ENCODE peak calls at places on chromosomes 1 and 21, in ten cellular contexts. One of them, this sample, is unnamed.
A peak's percentile ranks its signal among the peaks of the same experiment; 100 is the strongest.

GRCh38 chr1:112722601-112723510 is 7.7 kb upstream of the PPM1J start:
- DNase-seq in CD4-positive, alpha-beta memory T cell: no peak
- DNase-seq in thoracic aorta: no peak
- DNase-seq in CD8-positive, alpha-beta memory T cell: no peak
- DNase-seq in upper lobe of right lung: no peak
- DNase-seq in mammary epithelial cell: no peak
- DNase-seq in cardiac muscle cell: peak; percentile 65
- DNase-seq in tibial nerve: no peak
- DNase-seq in DND-41: no peak
- DNase-seq in HL-60: peak; percentile 74
- DNase-seq in this sample: no peak

GRCh38 chr1:184260382-184260781 is 126.4 kb upstream of the C1orf21 start:
- DNase-seq in CD4-positive, alpha-beta memory T cell: no peak
- DNase-seq in thoracic aorta: no peak
- DNase-seq in CD8-positive, alpha-beta memory T cell: no peak
- DNase-seq in upper lobe of right lung: no peak
- DNase-seq in mammary epithelial cell: peak; percentile 55
- DNase-seq in cardiac muscle cell: peak; percentile 78
- DNase-seq in tibial nerve: no peak
- DNase-seq in DND-41: no peak
- DNase-seq in HL-60: no peak
- DNase-seq in this sample: no peak

GRCh38 chr1:43933386-43934278 is at the start of gene ARTN:
- DNase-seq in CD4-positive, alpha-beta memory T cell: no peak
- DNase-seq in thoracic aorta: no peak
- DNase-seq in CD8-positive, alpha-beta memory T cell: no peak
- DNase-seq in upper lobe of right lung: peak; percentile 75
- DNase-seq in mammary epithelial cell: peak; percentile 68
- DNase-seq in cardiac muscle cell: no peak
- DNase-seq in tibial nerve: no peak
- DNase-seq in DND-41: no peak
- DNase-seq in HL-60: no peak
- DNase-seq in this sample: no peak

GRCh38 chr1:224116131-224116530 is 2.2 kb downstream of the FBXO28 start:
- DNase-seq in CD4-positive, alpha-beta memory T cell: peak; percentile 58
- DNase-seq in thoracic aorta: no peak
- DNase-seq in CD8-positive, alpha-beta memory T cell: no peak
- DNase-seq in upper lobe of right lung: no peak
- DNase-seq in mammary epithelial cell: peak; percentile 55
- DNase-seq in cardiac muscle cell: peak; percentile 67
- DNase-seq in tibial nerve: no peak
- DNase-seq in DND-41: no peak
- DNase-seq in HL-60: peak; percentile 10
- DNase-seq in this sample: no peak

GRCh38 chr1:169513208-169513607 is 27.5 kb upstream of the SLC19A2 start:
- DNase-seq in CD4-positive, alpha-beta memory T cell: no peak
- DNase-seq in thoracic aorta: no peak
- DNase-seq in CD8-positive, alpha-beta memory T cell: no peak
- DNase-seq in upper lobe of right lung: no peak
- DNase-seq in mammary epithelial cell: no peak
- DNase-seq in cardiac muscle cell: peak; percentile 76
- DNase-seq in tibial nerve: no peak
- DNase-seq in DND-41: no peak
- DNase-seq in HL-60: peak; percentile 84
- DNase-seq in this sample: no peak

GRCh38 chr1:243956448-243956847 is 94.6 kb upstream of the ZBTB18 start:
- DNase-seq in CD4-positive, alpha-beta memory T cell: no peak
- DNase-seq in thoracic aorta: no peak
- DNase-seq in CD8-positive, alpha-beta memory T cell: no peak
- DNase-seq in upper lobe of right lung: no peak
- DNase-seq in mammary epithelial cell: no peak
- DNase-seq in cardiac muscle cell: no peak
- DNase-seq in tibial nerve: no peak
- DNase-seq in DND-41: no peak
- DNase-seq in HL-60: no peak
- DNase-seq in this sample: no peak

GRCh38 chr1:12159826-12160225 is 7.0 kb upstream of the TNFRSF1B start:
- DNase-seq in CD4-positive, alpha-beta memory T cell: peak; percentile 47
- DNase-seq in thoracic aorta: no peak
- DNase-seq in CD8-positive, alpha-beta memory T cell: peak; percentile 69
- DNase-seq in upper lobe of right lung: no peak
- DNase-seq in mammary epithelial cell: peak; percentile 20
- DNase-seq in cardiac muscle cell: no peak
- DNase-seq in tibial nerve: no peak
- DNase-seq in DND-41: no peak
- DNase-seq in HL-60: no peak
- DNase-seq in this sample: no peak

GRCh38 chr1:153485880-153486279 is 25.4 kb upstream of the S100A7 start:
- DNase-seq in CD4-positive, alpha-beta memory T cell: no peak
- DNase-seq in thoracic aorta: no peak
- DNase-seq in CD8-positive, alpha-beta memory T cell: no peak
- DNase-seq in upper lobe of right lung: no peak
- DNase-seq in mammary epithelial cell: peak; percentile 55
- DNase-seq in cardiac muscle cell: peak; percentile 38
- DNase-seq in tibial nerve: no peak
- DNase-seq in DND-41: no peak
- DNase-seq in HL-60: no peak
- DNase-seq in this sample: no peak

GRCh38 chr1:24316659-24317058 is 2.5 kb upstream of the GRHL3 start:
- DNase-seq in CD4-positive, alpha-beta memory T cell: no peak
- DNase-seq in thoracic aorta: no peak
- DNase-seq in CD8-positive, alpha-beta memory T cell: no peak
- DNase-seq in upper lobe of right lung: no peak
- DNase-seq in mammary epithelial cell: no peak
- DNase-seq in cardiac muscle cell: no peak
- DNase-seq in tibial nerve: no peak
- DNase-seq in DND-41: no peak
- DNase-seq in HL-60: peak; percentile 30
- DNase-seq in this sample: no peak
- H3K27ac ChIP-seq in CD4-positive, alpha-beta memory T cell: no peak overlapping the region
- H3K27ac ChIP-seq in thoracic aorta: no peak overlapping the region
- H3K27ac ChIP-seq in CD8-positive, alpha-beta memory T cell: no peak overlapping the region
- H3K27ac ChIP-seq in upper lobe of right lung: no peak overlapping the region
- H3K27ac ChIP-seq in mammary epithelial cell: peak overlapping the region; percentile 91
- H3K27ac ChIP-seq in cardiac muscle cell: no peak overlapping the region
- H3K27ac ChIP-seq in tibial nerve: no peak overlapping the region
- H3K27ac ChIP-seq in DND-41: no peak overlapping the region
- H3K27ac ChIP-seq in HL-60: no peak overlapping the region
- H3K27ac ChIP-seq in this sample: no peak overlapping the region

GRCh38 chr1:21326861-21327344 is 36.6 kb upstream of the ECE1 start:
- DNase-seq in CD4-positive, alpha-beta memory T cell: no peak
- DNase-seq in thoracic aorta: no peak
- DNase-seq in CD8-positive, alpha-beta memory T cell: no peak
- DNase-seq in upper lobe of right lung: no peak
- DNase-seq in mammary epithelial cell: no peak
- DNase-seq in cardiac muscle cell: no peak
- DNase-seq in tibial nerve: no peak
- DNase-seq in DND-41: no peak
- DNase-seq in HL-60: no peak
- DNase-seq in this sample: no peak

GRCh38 chr1:21327566-21328323 is 37.5 kb upstream of the ECE1 start:
- DNase-seq in CD4-positive, alpha-beta memory T cell: no peak
- DNase-seq in thoracic aorta: no peak
- DNase-seq in CD8-positive, alpha-beta memory T cell: no peak
- DNase-seq in upper lobe of right lung: no peak
- DNase-seq in mammary epithelial cell: no peak
- DNase-seq in cardiac muscle cell: no peak
- DNase-seq in tibial nerve: no peak
- DNase-seq in DND-41: no peak
- DNase-seq in HL-60: no peak
- DNase-seq in this sample: no peak

GRCh38 chr1:21331752-21332480 is 41.7 kb upstream of the ECE1 start:
- DNase-seq in CD4-positive, alpha-beta memory T cell: no peak
- DNase-seq in thoracic aorta: no peak
- DNase-seq in CD8-positive, alpha-beta memory T cell: no peak
- DNase-seq in upper lobe of right lung: no peak
- DNase-seq in mammary epithelial cell: no peak
- DNase-seq in cardiac muscle cell: no peak
- DNase-seq in tibial nerve: no peak
- DNase-seq in DND-41: no peak
- DNase-seq in HL-60: peak; percentile 69
- DNase-seq in this sample: no peak

GRCh38 chr1:21325731-21326387 is 35.6 kb upstream of the ECE1 start:
- DNase-seq in CD4-positive, alpha-beta memory T cell: no peak
- DNase-seq in thoracic aorta: no peak
- DNase-seq in CD8-positive, alpha-beta memory T cell: no peak
- DNase-seq in upper lobe of right lung: no peak
- DNase-seq in mammary epithelial cell: no peak
- DNase-seq in cardiac muscle cell: no peak
- DNase-seq in tibial nerve: no peak
- DNase-seq in DND-41: no peak
- DNase-seq in HL-60: no peak
- DNase-seq in this sample: no peak

DNA sequence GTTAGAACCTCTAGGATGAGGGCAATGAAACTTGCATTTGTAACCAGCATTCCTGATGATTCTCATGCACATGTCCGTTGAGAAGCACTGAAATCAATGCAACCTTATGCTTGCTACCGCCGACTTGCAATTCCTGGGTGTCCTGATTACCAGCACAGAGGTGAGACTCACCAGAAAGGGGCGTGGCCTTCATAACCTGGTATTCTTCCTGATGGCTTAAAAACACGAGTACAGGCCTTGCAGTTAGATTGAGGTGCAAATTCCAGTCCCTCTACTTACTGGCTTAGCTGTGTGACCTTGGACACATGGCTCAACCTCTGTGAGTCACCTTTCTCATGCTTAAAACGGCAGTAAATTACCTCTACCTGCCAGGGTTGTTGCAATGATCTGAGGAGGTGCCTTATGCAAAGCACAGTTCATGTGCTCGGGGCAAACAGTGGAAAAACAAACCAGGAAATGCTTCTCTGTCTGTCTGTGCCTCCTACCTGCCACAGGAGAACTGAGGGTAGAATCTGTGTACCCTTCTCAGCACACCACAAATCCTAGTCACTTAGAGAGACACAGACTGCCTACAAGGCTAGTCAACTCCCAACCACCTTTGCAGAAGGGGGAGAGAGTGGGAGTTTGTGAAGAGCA is 39.1 kb upstream of the ECE1 start:
- DNase-seq in CD4-positive, alpha-beta memory T cell: peak; percentile 55
- DNase-seq in thoracic aorta: no peak
- DNase-seq in CD8-positive, alpha-beta memory T cell: no peak
- DNase-seq in upper lobe of right lung: no peak
- DNase-seq in mammary epithelial cell: peak; percentile 80
- DNase-seq in cardiac muscle cell: no peak
- DNase-seq in tibial nerve: no peak
- DNase-seq in DND-41: no peak
- DNase-seq in HL-60: no peak
- DNase-seq in this sample: no peak
- H3K27ac ChIP-seq in CD4-positive, alpha-beta memory T cell: peak overlapping the region; percentile 7
- H3K27ac ChIP-seq in thoracic aorta: no peak overlapping the region
- H3K27ac ChIP-seq in CD8-positive, alpha-beta memory T cell: no peak overlapping the region
- H3K27ac ChIP-seq in upper lobe of right lung: no peak overlapping the region
- H3K27ac ChIP-seq in mammary epithelial cell: no peak overlapping the region
- H3K27ac ChIP-seq in cardiac muscle cell: peak overlapping the region; percentile 55
- H3K27ac ChIP-seq in tibial nerve: peak overlapping the region; percentile 3
- H3K27ac ChIP-seq in DND-41: no peak overlapping the region
- H3K27ac ChIP-seq in HL-60: no peak overlapping the region
- H3K27ac ChIP-seq in this sample: no peak overlapping the region

DNA sequence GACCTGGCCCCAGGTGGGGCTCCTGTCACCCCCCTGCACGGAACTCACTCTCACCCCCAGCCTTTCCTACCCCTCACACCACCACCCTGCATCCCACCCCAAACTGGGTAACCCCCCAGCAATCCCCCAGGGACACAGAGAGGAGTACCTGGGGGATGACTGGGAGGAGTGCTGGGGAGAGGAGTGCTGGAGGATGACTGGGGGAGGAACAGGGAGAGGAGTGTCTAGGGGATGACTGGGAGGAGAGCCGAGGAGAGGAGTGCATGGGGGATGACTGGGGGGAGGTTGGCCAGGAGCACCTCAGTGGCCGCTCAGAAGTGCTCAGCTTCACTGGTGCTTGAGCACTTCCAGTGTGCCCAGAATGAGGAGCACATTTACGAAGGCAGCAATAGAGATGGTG is 59.1 kb downstream of the SIK1 start:
- DNase-seq in CD4-positive, alpha-beta memory T cell: no peak
- DNase-seq in thoracic aorta: no peak
- DNase-seq in CD8-positive, alpha-beta memory T cell: no peak
- DNase-seq in upper lobe of right lung: no peak
- DNase-seq in mammary epithelial cell: no peak
- DNase-seq in cardiac muscle cell: no peak
- DNase-seq in tibial nerve: no peak
- DNase-seq in DND-41: no peak
- DNase-seq in HL-60: no peak
- DNase-seq in this sample: no peak
- H3K27ac ChIP-seq in CD4-positive, alpha-beta memory T cell: no peak overlapping the region
- H3K27ac ChIP-seq in thoracic aorta: no peak overlapping the region
- H3K27ac ChIP-seq in CD8-positive, alpha-beta memory T cell: no peak overlapping the region
- H3K27ac ChIP-seq in upper lobe of right lung: no peak overlapping the region
- H3K27ac ChIP-seq in mammary epithelial cell: no peak overlapping the region
- H3K27ac ChIP-seq in cardiac muscle cell: no peak overlapping the region
- H3K27ac ChIP-seq in tibial nerve: no peak overlapping the region
- H3K27ac ChIP-seq in DND-41: no peak overlapping the region
- H3K27ac ChIP-seq in HL-60: no peak overlapping the region
- H3K27ac ChIP-seq in this sample: no peak overlapping the region

GRCh38 chr1:26170472-26170821 is 739 bp downstream of the ZNF593 start:
- DNase-seq in CD4-positive, alpha-beta memory T cell: no peak
- DNase-seq in thoracic aorta: no peak
- DNase-seq in CD8-positive, alpha-beta memory T cell: no peak
- DNase-seq in upper lobe of right lung: no peak
- DNase-seq in mammary epithelial cell: no peak
- DNase-seq in cardiac muscle cell: no peak
- DNase-seq in tibial nerve: no peak
- DNase-seq in DND-41: no peak
- DNase-seq in HL-60: no peak
- DNase-seq in this sample: no peak

GRCh38 chr1:26171084-26172072 is at the start of gene ZNF593OS:
- DNase-seq in CD4-positive, alpha-beta memory T cell: no peak
- DNase-seq in thoracic aorta: no peak
- DNase-seq in CD8-positive, alpha-beta memory T cell: no peak
- DNase-seq in upper lobe of right lung: no peak
- DNase-seq in mammary epithelial cell: no peak
- DNase-seq in cardiac muscle cell: no peak
- DNase-seq in tibial nerve: no peak
- DNase-seq in DND-41: no peak
- DNase-seq in HL-60: no peak
- DNase-seq in this sample: no peak

GRCh38 chr1:26168410-26169167 is at the start of gene C1orf232:
- DNase-seq in CD4-positive, alpha-beta memory T cell: no peak
- DNase-seq in thoracic aorta: no peak
- DNase-seq in CD8-positive, alpha-beta memory T cell: no peak
- DNase-seq in upper lobe of right lung: no peak
- DNase-seq in mammary epithelial cell: no peak
- DNase-seq in cardiac muscle cell: no peak
- DNase-seq in tibial nerve: no peak
- DNase-seq in DND-41: no peak
- DNase-seq in HL-60: no peak
- DNase-seq in this sample: no peak

GRCh38 chr1:26169201-26169600 is 438 bp upstream of the C1orf232 start:
- DNase-seq in CD4-positive, alpha-beta memory T cell: no peak
- DNase-seq in thoracic aorta: no peak
- DNase-seq in CD8-positive, alpha-beta memory T cell: no peak
- DNase-seq in upper lobe of right lung: no peak
- DNase-seq in mammary epithelial cell: no peak
- DNase-seq in cardiac muscle cell: no peak
- DNase-seq in tibial nerve: no peak
- DNase-seq in DND-41: no peak
- DNase-seq in HL-60: no peak
- DNase-seq in this sample: no peak

DNA sequence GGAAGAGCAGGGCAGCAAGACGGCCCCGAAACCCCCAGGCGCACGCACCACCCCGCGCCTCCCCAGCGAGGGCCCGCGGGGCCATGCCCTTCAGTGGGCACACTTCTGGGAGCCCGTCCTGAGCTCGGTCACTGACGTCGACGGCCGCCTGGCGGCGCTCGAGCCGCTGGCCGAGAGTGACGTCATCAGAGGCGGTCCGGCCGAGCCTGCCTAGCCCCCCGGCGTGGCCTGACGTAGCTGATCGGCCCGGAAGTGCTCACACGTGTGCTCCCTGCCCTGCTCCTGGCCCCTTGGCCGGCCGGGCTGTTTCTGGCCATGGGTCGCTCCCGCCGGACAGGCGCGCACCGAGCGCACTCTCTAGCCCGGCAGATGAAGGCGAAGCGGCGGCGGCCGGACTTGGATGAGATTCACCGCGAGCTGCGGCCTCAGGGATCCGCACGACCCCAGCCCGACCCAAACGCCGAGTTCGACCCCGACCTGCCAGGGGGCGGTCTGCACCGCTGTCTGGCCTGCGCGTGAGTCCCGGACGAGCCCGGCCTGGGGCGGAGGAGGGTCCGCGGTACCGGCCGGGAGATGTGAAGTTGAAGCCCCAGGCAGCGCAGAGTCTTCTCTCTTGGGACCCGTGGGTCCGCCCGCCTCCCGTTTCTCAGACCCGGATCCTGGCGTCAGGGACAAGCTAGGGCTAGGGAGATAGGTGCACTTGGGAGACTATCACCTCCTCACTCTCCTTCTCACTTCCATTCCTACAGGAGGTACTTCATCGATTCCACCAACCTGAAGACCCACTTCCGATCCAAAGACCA is at the start of gene ZNF593:
- DNase-seq in CD4-positive, alpha-beta memory T cell: peak; percentile 77
- DNase-seq in thoracic aorta: peak; percentile 65
- DNase-seq in CD8-positive, alpha-beta memory T cell: peak; percentile 88
- DNase-seq in upper lobe of right lung: peak; percentile 97
- DNase-seq in mammary epithelial cell: peak; percentile 81
- DNase-seq in cardiac muscle cell: peak; percentile 96
- DNase-seq in tibial nerve: peak; percentile 80
- DNase-seq in DND-41: peak; percentile 87
- DNase-seq in HL-60: peak; percentile 91
- DNase-seq in this sample: peak; percentile 72
- H3K27ac ChIP-seq in CD4-positive, alpha-beta memory T cell: peak within 1 kb of the TSS; percentile 85
- H3K27ac ChIP-seq in thoracic aorta: peak within 1 kb of the TSS; percentile 56
- H3K27ac ChIP-seq in CD8-positive, alpha-beta memory T cell: peak within 1 kb of the TSS; percentile 86
- H3K27ac ChIP-seq in upper lobe of right lung: peak within 1 kb of the TSS; percentile 86
- H3K27ac ChIP-seq in mammary epithelial cell: peak within 1 kb of the TSS; percentile 75
- H3K27ac ChIP-seq in cardiac muscle cell: peak within 1 kb of the TSS; percentile 77
- H3K27ac ChIP-seq in tibial nerve: peak within 1 kb of the TSS; percentile 86
- H3K27ac ChIP-seq in DND-41: peak within 1 kb of the TSS; percentile 45
- H3K27ac ChIP-seq in HL-60: peak within 1 kb of the TSS; percentile 79
- H3K27ac ChIP-seq in this sample: peak within 1 kb of the TSS; percentile 73